ENCODE peak calls at places on chromosomes 2 and 18, in nine cellular contexts. A is neural crest cell, D is epithelial cell of esophagus, V is HepG2, P is hypothalamus, J is C1 segment of cervical spinal cord, C is GM23248, M is Ammon's horn, F is sigmoid colon. Y is an unnamed sample.

GRCh38 chr2:74103763-74104162 is 43.9 kb downstream of the BOLA3 start:
- DNase-seq in F (no peak), C (no peak), P (no peak), M (no peak), A (no peak), D (no peak), V (no peak), J (no peak), Y (no peak)

GRCh38 chr2:160221391-160222276 is 21.6 kb upstream of the ITGB6 start:
- DNase-seq in P (peak; percentile 4), D (peak; percentile 89), F (peak; percentile 69), C (peak; percentile 89), V (peak; percentile 61), J (no peak), A (no peak), M (no peak), Y (peak; percentile 42)

GRCh38 chr2:236692937-236693336 is 123.3 kb downstream of the ACKR3 start:
- DNase-seq in M (no peak), A (no peak), J (no peak), C (no peak), F (no peak), V (no peak), D (no peak), P (no peak), Y (no peak)

GRCh38 chr2:236546561-236546961 is 23.1 kb upstream of the ACKR3 start:
- DNase-seq in J (no peak), F (no peak), P (no peak), M (no peak), A (no peak), V (no peak), D (no peak), C (no peak), Y (no peak)

GRCh38 chr2:33068261-33068660 is 121.5 kb downstream of the LTBP1 start:
- DNase-seq in J (no peak), D (peak; percentile 77), F (no peak), A (no peak), V (no peak), P (no peak), C (peak; percentile 80), M (no peak), Y (no peak)

GRCh38 chr2:143905587-143905986 is 614.3 kb downstream of the ZEB2 start:
- DNase-seq in D (no peak), F (no peak), P (no peak), M (no peak), C (no peak), J (no peak), V (no peak), A (no peak), Y (no peak)

GRCh38 chr18:48195782-48196181 is 213.4 kb downstream of the ZBTB7C start:
- DNase-seq in D (no peak), F (no peak), P (no peak), J (no peak), V (no peak), C (no peak), A (no peak), M (no peak), Y (no peak)

GRCh38 chr2:55103039-55103438 is 52.8 kb upstream of the RTN4 start:
- DNase-seq in J (no peak), V (peak; percentile 24), C (peak; percentile 40), M (no peak), A (no peak), F (no peak), P (no peak), D (no peak), Y (no peak)

GRCh38 chr2:10985260-10985659 is 73.5 kb downstream of the KCNF1 start:
- DNase-seq in F (no peak), J (no peak), D (peak; percentile 42), A (no peak), V (no peak), M (no peak), C (no peak), P (no peak), Y (no peak)